ENCODE peak calls at places on chromosomes 6 and 20, in four cellular contexts. I, Q, M and T are unnamed samples. For H3K4me1, the result is how much of the 10 kb centered on the place peaks cover.

GRCh38 chr6:74899416-74899815 is 306.4 kb downstream of the COL12A1 start:
- DNase-seq in I (peak), Q (no peak), M (no peak), T (no peak)

GRCh38 chr20:11551491-11551890 is 366.2 kb upstream of the BTBD3 start:
- DNase-seq in I (no peak), Q (no peak), M (no peak), T (no peak)

GRCh38 chr6:12208190-12208589 is 82.0 kb upstream of the EDN1 start:
- DNase-seq in I (no peak), Q (no peak), M (no peak), T (no peak)

GRCh38 chr20:278607-279571 is 11.7 kb downstream of the C20orf96 start:
- DNase-seq in I (no peak), Q (no peak), M (peak), T (no peak)

GRCh38 chr20:46349742-46350056 is 41.4 kb upstream of the CDH22 start:
- DNase-seq in I (no peak), Q (no peak), M (no peak), T (no peak)

GRCh38 chr6:30889921-30890645 is 5.8 kb downstream of the DDR1 start:
- DNase-seq in I (no peak), Q (no peak), M (no peak), T (no peak)

GRCh38 chr6:113586966-113587699 is 270.0 kb upstream of the MARCKS start:
- DNase-seq in I (no peak), Q (no peak), M (no peak), T (peak)

GRCh38 chr6:104306206-104306605 is 553.5 kb downstream of the HACE1 start:
- DNase-seq in I (no peak), Q (no peak), M (no peak), T (no peak)

GRCh38 chr6:151101811-151102694 is 137.7 kb upstream of the AKAP12 start:
- DNase-seq in I (no peak), Q (no peak), M (no peak), T (no peak)

GRCh38 chr6:142235247-142235646 is 66.6 kb upstream of the ADGRG6 start:
- DNase-seq in I (peak), Q (no peak), M (no peak), T (no peak)

GRCh38 chr6:36252005-36252404 is 17.9 kb upstream of the PNPLA1 start:
- DNase-seq in I (no peak), Q (no peak), M (no peak), T (no peak)

GRCh38 chr6:121349596-121349995 is 15.3 kb upstream of the TBC1D32 start:
- DNase-seq in I (no peak), Q (no peak), M (no peak), T (no peak)

GRCh38 chr6:140915001-140915950 is 1217.4 kb upstream of the GJE1 start:
- DNase-seq in I (no peak), Q (no peak), M (no peak), T (no peak)

GRCh38 chr6:24908555-24908954 is 27.2 kb downstream of the RIPOR2 start:
- DNase-seq in I (no peak), Q (no peak), M (no peak), T (no peak)

DNA sequence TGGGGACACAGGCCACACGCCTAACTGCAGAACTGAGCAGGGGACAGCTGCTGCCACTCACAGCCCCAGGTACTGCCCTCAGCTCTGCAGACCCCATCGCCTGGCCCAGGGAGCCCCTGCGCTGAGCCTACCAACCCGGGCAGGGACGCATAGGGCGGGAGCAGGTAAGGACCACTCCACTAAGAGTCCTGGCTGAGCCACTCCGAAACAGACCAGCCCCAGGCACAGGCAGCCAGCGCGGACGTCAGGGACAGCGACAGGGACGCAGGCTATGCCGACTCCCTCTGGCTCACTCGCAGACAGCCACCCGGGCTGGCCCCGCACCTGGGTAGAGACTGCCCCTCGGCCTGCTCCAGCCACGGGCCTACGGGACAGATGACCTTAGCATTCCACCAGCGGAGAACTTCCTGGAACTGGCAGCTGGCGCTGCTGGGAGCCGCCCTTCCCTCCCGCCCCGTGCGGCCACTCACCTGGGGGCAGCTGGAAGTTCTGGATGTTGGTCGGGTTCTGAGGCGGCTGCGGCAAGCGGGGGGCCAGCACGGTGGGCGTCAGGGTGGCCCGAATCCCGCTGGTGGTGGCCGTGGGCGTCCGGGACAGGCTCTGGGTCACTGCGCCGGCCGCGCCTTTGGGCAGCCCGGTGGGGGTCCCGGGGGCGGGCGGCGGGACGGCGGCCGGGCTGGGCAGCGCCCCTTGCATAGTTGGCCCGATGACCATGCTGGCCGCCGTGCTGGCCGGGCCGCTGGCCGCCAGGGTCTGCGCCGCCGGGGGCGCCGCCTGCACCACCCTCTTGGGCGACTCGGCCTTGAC is 1.5 kb downstream of the TAF4 start:
- DNase-seq in I (peak), Q (no peak), M (no peak), T (no peak)
- TF ChIP-seq SUZ12 in I (no peak), Q (no peak), M (no peak), T (no peak)

GRCh38 chr6:53924277-53924676 is 129.5 kb downstream of the LRRC1 start:
- DNase-seq in I (no peak), Q (no peak), M (no peak), T (no peak)
- H3K4me1 ChIP-seq in I (under half), Q (under half), M (under half), T (under half)

DNA sequence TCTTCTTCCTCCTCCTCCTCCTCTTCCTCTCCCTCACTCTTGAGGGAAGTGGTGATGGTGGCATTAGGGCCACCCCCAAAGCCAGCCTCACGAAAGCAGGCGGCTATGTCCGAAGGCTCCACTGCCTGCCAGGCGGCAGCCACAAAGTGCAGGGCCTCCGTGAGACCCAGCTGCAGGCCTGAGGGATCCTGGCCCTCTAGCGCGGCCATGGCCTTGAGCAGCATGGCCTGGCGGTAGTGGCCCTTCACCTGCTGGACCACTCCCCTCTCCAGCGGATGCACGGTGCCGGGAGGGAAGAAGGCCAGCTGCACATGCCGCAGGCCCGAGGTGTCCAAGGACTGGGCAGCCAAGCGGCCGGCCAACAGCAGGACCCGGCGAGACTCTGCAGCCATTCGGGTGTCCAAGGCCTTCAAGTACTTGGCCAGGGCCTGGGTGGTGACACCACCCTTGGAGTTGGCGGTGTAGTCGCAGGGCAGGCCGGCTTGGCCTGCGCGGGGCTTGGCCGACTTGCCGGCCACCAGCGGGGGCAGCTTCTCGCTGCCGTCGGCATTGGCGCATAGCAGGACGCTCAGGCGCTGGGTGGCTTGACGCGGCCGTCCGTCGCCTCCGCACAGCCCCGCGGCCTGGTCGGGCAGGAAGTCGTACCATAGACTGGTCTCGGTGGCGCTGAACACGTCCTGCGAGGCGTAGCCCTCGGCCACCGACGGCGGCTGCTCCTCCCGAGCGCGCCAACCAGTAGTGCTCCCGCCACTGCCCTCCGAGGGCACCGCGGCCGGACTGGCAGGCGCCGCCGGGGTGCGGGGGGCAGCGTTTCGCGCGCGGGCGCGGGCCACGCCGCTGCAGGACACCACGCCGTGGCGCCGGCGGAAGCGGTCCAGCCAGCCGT is 1.1 kb downstream of the CENPB start:
- DNase-seq in I (no peak), Q (no peak), M (no peak), T (no peak)
- TF ChIP-seq ZNF274 in I (no peak), Q (no peak), M (no peak), T (no peak)

GRCh38 chr6:168088161-168089106 is 9.4 kb upstream of the FRMD1 start:
- DNase-seq in I (peak), Q (no peak), M (no peak), T (peak)
- TF ChIP-seq SUZ12 in I (no peak), Q (no peak), M (no peak), T (no peak)